ENCODE peak calls at places on chromosomes 11 and 22, in seven cellular contexts. One of them, this sample, is unnamed. For H3K4me1, the result is how much of the 10 kb centered on the place peaks cover.

GRCh38 chr11:69910519-69911309 is 91.5 kb upstream of the FGF3 start:
- DNase-seq in PC-9: no peak
- DNase-seq in GM12878: no peak
- DNase-seq in fibroblast of lung: no peak
- DNase-seq in astrocyte: no peak
- DNase-seq in neural progenitor cell: no peak
- DNase-seq in DND-41: no peak
- DNase-seq in this sample: no peak

GRCh38 chr22:40535642-40536041 is 100.9 kb downstream of the MRTFA start:
- DNase-seq in GM12878: no peak
- DNase-seq in PC-9: no peak
- DNase-seq in fibroblast of lung: no peak
- DNase-seq in astrocyte: no peak
- DNase-seq in DND-41: no peak
- DNase-seq in neural progenitor cell: no peak
- DNase-seq in this sample: no peak

GRCh38 chr11:45045692-45046471 is 95.2 kb upstream of the TP53I11 start:
- DNase-seq in fibroblast of lung: peak
- DNase-seq in DND-41: no peak
- DNase-seq in GM12878: no peak
- DNase-seq in astrocyte: peak
- DNase-seq in PC-9: peak
- DNase-seq in neural progenitor cell: no peak
- DNase-seq in this sample: peak

GRCh38 chr22:21457023-21457787 is 10.0 kb upstream of the TMEM191C start:
- DNase-seq in astrocyte: no peak
- DNase-seq in DND-41: no peak
- DNase-seq in PC-9: peak
- DNase-seq in neural progenitor cell: peak
- DNase-seq in fibroblast of lung: no peak
- DNase-seq in GM12878: no peak
- DNase-seq in this sample: no peak

GRCh38 chr11:445765-446588 is 4.1 kb upstream of the PTDSS2 start:
- DNase-seq in astrocyte: no peak
- DNase-seq in neural progenitor cell: no peak
- DNase-seq in fibroblast of lung: no peak
- DNase-seq in DND-41: no peak
- DNase-seq in GM12878: no peak
- DNase-seq in PC-9: no peak
- DNase-seq in this sample: no peak

GRCh38 chr11:33633251-33634003 is 67.2 kb downstream of the C11orf91 start:
- DNase-seq in PC-9: peak
- DNase-seq in neural progenitor cell: no peak
- DNase-seq in astrocyte: peak
- DNase-seq in DND-41: no peak
- DNase-seq in GM12878: no peak
- DNase-seq in fibroblast of lung: peak
- DNase-seq in this sample: no peak

GRCh38 chr11:326842-327580 is 6.4 kb upstream of the IFITM3 start:
- DNase-seq in DND-41: peak
- DNase-seq in PC-9: no peak
- DNase-seq in fibroblast of lung: peak
- DNase-seq in astrocyte: no peak
- DNase-seq in neural progenitor cell: no peak
- DNase-seq in GM12878: peak
- DNase-seq in this sample: peak

GRCh38 chr22:20956258-20957117 is 10.6 kb upstream of the AIFM3 start:
- DNase-seq in fibroblast of lung: peak
- DNase-seq in GM12878: no peak
- DNase-seq in DND-41: no peak
- DNase-seq in astrocyte: peak
- DNase-seq in PC-9: peak
- DNase-seq in neural progenitor cell: peak
- DNase-seq in this sample: no peak

GRCh38 chr11:114228401-114229061 is 67.7 kb upstream of the NNMT start:
- DNase-seq in DND-41: no peak
- DNase-seq in PC-9: no peak
- DNase-seq in astrocyte: no peak
- DNase-seq in GM12878: no peak
- DNase-seq in neural progenitor cell: no peak
- DNase-seq in fibroblast of lung: no peak
- DNase-seq in this sample: no peak

GRCh38 chr22:45344339-45344738 is 34.6 kb downstream of the FAM118A start:
- DNase-seq in neural progenitor cell: peak
- DNase-seq in DND-41: no peak
- DNase-seq in astrocyte: no peak
- DNase-seq in fibroblast of lung: no peak
- DNase-seq in GM12878: no peak
- DNase-seq in PC-9: no peak
- DNase-seq in this sample: no peak

GRCh38 chr11:130513132-130513531 is 64.7 kb downstream of the ADAMTS15 start:
- DNase-seq in GM12878: no peak
- DNase-seq in neural progenitor cell: no peak
- DNase-seq in fibroblast of lung: peak
- DNase-seq in astrocyte: peak
- DNase-seq in DND-41: no peak
- DNase-seq in PC-9: no peak
- DNase-seq in this sample: no peak

GRCh38 chr11:72652871-72653615 is 21.2 kb downstream of the PDE2A start:
- DNase-seq in GM12878: no peak
- DNase-seq in DND-41: peak
- DNase-seq in PC-9: no peak
- DNase-seq in neural progenitor cell: peak
- DNase-seq in fibroblast of lung: no peak
- DNase-seq in astrocyte: no peak
- DNase-seq in this sample: no peak

GRCh38 chr11:5232150-5232549 is 2.1 kb downstream of the HBD start:
- DNase-seq in GM12878: no peak
- DNase-seq in astrocyte: no peak
- DNase-seq in fibroblast of lung: no peak
- DNase-seq in PC-9: no peak
- DNase-seq in neural progenitor cell: no peak
- DNase-seq in DND-41: no peak
- DNase-seq in this sample: no peak

GRCh38 chr11:34566209-34566551 is 52.6 kb upstream of the ELF5 start:
- DNase-seq in PC-9: peak
- DNase-seq in GM12878: no peak
- DNase-seq in astrocyte: no peak
- DNase-seq in fibroblast of lung: no peak
- DNase-seq in DND-41: no peak
- DNase-seq in neural progenitor cell: no peak
- DNase-seq in this sample: no peak

GRCh38 chr11:63552921-63553320 is 10.3 kb downstream of the PLAAT2 start:
- DNase-seq in GM12878: no peak
- DNase-seq in PC-9: no peak
- DNase-seq in neural progenitor cell: no peak
- DNase-seq in astrocyte: no peak
- DNase-seq in fibroblast of lung: no peak
- DNase-seq in DND-41: no peak
- DNase-seq in this sample: no peak

GRCh38 chr11:23856654-23857053 is 640.2 kb upstream of the LUZP2 start:
- DNase-seq in DND-41: no peak
- DNase-seq in GM12878: no peak
- DNase-seq in fibroblast of lung: no peak
- DNase-seq in PC-9: no peak
- DNase-seq in astrocyte: no peak
- DNase-seq in neural progenitor cell: no peak
- DNase-seq in this sample: no peak

GRCh38 chr11:12587333-12587997 is 86.8 kb upstream of the TEAD1 start:
- DNase-seq in GM12878: no peak
- DNase-seq in astrocyte: peak
- DNase-seq in PC-9: peak
- DNase-seq in neural progenitor cell: no peak
- DNase-seq in fibroblast of lung: peak
- DNase-seq in DND-41: no peak
- DNase-seq in this sample: peak

GRCh38 chr11:85800595-85801342 is 10.2 kb downstream of the SYTL2 start:
- DNase-seq in PC-9: no peak
- DNase-seq in neural progenitor cell: no peak
- DNase-seq in astrocyte: no peak
- DNase-seq in DND-41: no peak
- DNase-seq in fibroblast of lung: no peak
- DNase-seq in GM12878: no peak
- DNase-seq in this sample: no peak

GRCh38 chr22:28413612-28414011 is 266.0 kb downstream of the TTC28 start:
- DNase-seq in astrocyte: no peak
- DNase-seq in fibroblast of lung: no peak
- DNase-seq in PC-9: no peak
- DNase-seq in GM12878: no peak
- DNase-seq in neural progenitor cell: no peak
- DNase-seq in DND-41: no peak
- DNase-seq in this sample: no peak

GRCh38 chr11:12802418-12803085 is 128.3 kb downstream of the TEAD1 start:
- DNase-seq in neural progenitor cell: peak
- DNase-seq in PC-9: peak
- DNase-seq in DND-41: no peak
- DNase-seq in fibroblast of lung: peak
- DNase-seq in GM12878: no peak
- DNase-seq in astrocyte: peak
- DNase-seq in this sample: peak

GRCh38 chr11:102478660-102479245 is 26.2 kb upstream of the TMEM123 start:
- DNase-seq in GM12878: no peak
- DNase-seq in PC-9: peak
- DNase-seq in DND-41: no peak
- DNase-seq in astrocyte: no peak
- DNase-seq in neural progenitor cell: no peak
- DNase-seq in fibroblast of lung: no peak
- DNase-seq in this sample: no peak

GRCh38 chr11:102047305-102047924 is at the start of gene CFAP300:
- DNase-seq in PC-9: no peak
- DNase-seq in neural progenitor cell: peak
- DNase-seq in GM12878: no peak
- DNase-seq in DND-41: no peak
- DNase-seq in astrocyte: peak
- DNase-seq in fibroblast of lung: peak
- DNase-seq in this sample: peak

GRCh38 chr22:32040324-32040904 is 2.6 kb upstream of the SLC5A1 start:
- DNase-seq in neural progenitor cell: no peak
- DNase-seq in GM12878: no peak
- DNase-seq in DND-41: no peak
- DNase-seq in fibroblast of lung: no peak
- DNase-seq in astrocyte: no peak
- DNase-seq in PC-9: no peak
- DNase-seq in this sample: no peak

GRCh38 chr11:114260483-114260882 is 35.7 kb upstream of the NNMT start:
- DNase-seq in GM12878: no peak
- DNase-seq in DND-41: no peak
- DNase-seq in fibroblast of lung: no peak
- DNase-seq in neural progenitor cell: no peak
- DNase-seq in astrocyte: no peak
- DNase-seq in PC-9: no peak
- DNase-seq in this sample: no peak

GRCh38 chr11:103378931-103379330 is 269.7 kb downstream of the DYNC2H1 start:
- DNase-seq in PC-9: no peak
- DNase-seq in GM12878: no peak
- DNase-seq in neural progenitor cell: no peak
- DNase-seq in astrocyte: no peak
- DNase-seq in DND-41: no peak
- DNase-seq in fibroblast of lung: no peak
- DNase-seq in this sample: no peak

DNA sequence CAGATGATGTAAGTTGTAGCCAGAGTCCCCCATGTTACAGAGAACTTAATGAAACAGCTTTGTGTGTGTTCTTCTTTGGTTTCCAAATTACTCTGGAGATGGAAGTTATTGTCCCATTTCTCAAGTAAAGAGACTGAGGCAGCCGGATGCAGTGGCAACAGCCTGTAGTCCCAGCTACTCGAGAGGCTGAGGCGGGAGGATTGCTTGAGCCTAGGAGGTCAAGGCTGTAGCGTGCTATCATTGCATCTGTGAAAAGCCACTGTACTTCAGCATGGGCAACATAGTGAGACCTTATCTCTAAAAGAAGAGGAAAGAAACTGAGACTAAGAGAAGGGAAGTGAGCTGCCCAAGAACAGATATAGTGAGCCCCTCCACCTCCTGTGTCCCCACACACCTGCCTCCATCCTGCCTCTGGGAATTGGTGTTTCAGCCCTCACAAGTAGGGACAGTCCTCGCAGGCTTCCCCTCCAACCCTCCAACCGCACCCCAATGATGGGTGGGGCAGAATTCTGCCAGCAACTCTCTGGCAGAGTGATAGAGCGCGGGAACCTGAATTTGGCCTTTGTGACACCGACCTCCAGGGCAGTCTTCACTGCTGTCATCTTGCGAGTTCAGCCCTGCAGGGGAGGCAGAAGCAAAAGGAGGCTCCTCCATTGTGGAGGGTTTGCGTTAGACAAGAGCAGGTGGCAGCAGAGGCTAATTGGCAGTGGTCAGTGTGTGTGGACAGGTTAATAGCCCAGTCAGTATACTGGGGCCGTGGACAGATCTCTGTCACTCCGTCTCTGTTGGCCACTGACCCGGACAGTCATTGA is 1.6 kb downstream of the PDXP start:
- DNase-seq in GM12878: no peak
- DNase-seq in neural progenitor cell: no peak
- DNase-seq in PC-9: no peak
- DNase-seq in fibroblast of lung: no peak
- DNase-seq in DND-41: no peak
- DNase-seq in astrocyte: no peak
- DNase-seq in this sample: no peak
- H3K4me3 ChIP-seq in GM12878: peak
- H3K4me3 ChIP-seq in neural progenitor cell: peak
- H3K4me3 ChIP-seq in PC-9: peak
- H3K4me3 ChIP-seq in fibroblast of lung: peak
- H3K4me3 ChIP-seq in DND-41: peak
- H3K4me3 ChIP-seq in astrocyte: peak
- H3K4me3 ChIP-seq in this sample: peak

DNA sequence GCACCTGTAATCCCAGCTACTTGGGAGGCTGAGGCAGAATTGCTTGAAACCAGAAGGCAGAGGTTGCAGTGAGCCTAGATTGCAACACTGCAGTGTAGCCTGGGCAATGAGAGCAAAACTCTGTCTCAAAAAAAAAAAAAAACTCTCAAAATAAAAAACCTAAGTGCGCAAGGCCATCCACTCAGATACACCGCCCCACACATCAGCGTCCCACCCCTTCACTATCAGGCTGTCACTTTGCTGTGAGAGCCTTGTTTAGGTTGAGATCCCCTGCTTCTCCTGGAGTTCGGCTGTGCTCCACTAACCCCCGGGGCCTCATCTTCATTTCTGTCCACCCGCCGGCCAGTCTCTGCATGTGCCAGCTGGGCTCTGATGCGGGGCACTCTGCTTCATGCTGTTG is 12.1 kb downstream of the SLC25A1 start:
- DNase-seq in astrocyte: no peak
- DNase-seq in DND-41: no peak
- DNase-seq in GM12878: no peak
- DNase-seq in neural progenitor cell: no peak
- DNase-seq in PC-9: no peak
- DNase-seq in fibroblast of lung: no peak
- DNase-seq in this sample: no peak
- TF ChIP-seq EZH2 in astrocyte: no peak
- TF ChIP-seq EZH2 in DND-41: no peak
- TF ChIP-seq EZH2 in GM12878: no peak
- TF ChIP-seq EZH2 in neural progenitor cell: no peak
- TF ChIP-seq EZH2 in PC-9: no peak
- TF ChIP-seq EZH2 in fibroblast of lung: no peak
- TF ChIP-seq EZH2 in this sample: no peak

GRCh38 chr11:18319914-18320313 is 2.0 kb downstream of the HPS5 start:
- DNase-seq in GM12878: no peak
- DNase-seq in neural progenitor cell: no peak
- DNase-seq in astrocyte: no peak
- DNase-seq in DND-41: no peak
- DNase-seq in PC-9: no peak
- DNase-seq in fibroblast of lung: no peak
- DNase-seq in this sample: no peak
- H3K4me1 ChIP-seq in GM12878: under half
- H3K4me1 ChIP-seq in neural progenitor cell: under half
- H3K4me1 ChIP-seq in astrocyte: under half
- H3K4me1 ChIP-seq in DND-41: under half
- H3K4me1 ChIP-seq in PC-9: half or more
- H3K4me1 ChIP-seq in fibroblast of lung: under half
- H3K4me1 ChIP-seq in this sample: under half

GRCh38 chr22:39388261-39389011 is 11.1 kb upstream of the TAB1 start:
- DNase-seq in PC-9: peak
- DNase-seq in GM12878: no peak
- DNase-seq in DND-41: peak
- DNase-seq in neural progenitor cell: peak
- DNase-seq in astrocyte: peak
- DNase-seq in fibroblast of lung: peak
- DNase-seq in this sample: peak
- H3K4me3 ChIP-seq in PC-9: peak
- H3K4me3 ChIP-seq in GM12878: peak
- H3K4me3 ChIP-seq in DND-41: no peak
- H3K4me3 ChIP-seq in neural progenitor cell: peak
- H3K4me3 ChIP-seq in astrocyte: peak
- H3K4me3 ChIP-seq in fibroblast of lung: peak
- H3K4me3 ChIP-seq in this sample: peak

This sample was measured in endothelial cell of umbilical vein.